ENCODE peak calls at places on chromosomes 5 and 9, in seven cellular contexts. One of them, this sample, is unnamed.

GRCh38 chr9:124709291-124709690 is 61.8 kb downstream of the NR6A1 start:
- DNase-seq in LHCN-M2: no peak
- DNase-seq in endodermal cell: no peak
- DNase-seq in NCI-H1092: no peak
- DNase-seq in HFF-Myc: no peak
- DNase-seq in stimulated activated CD4-positive, alpha-beta T cell treated with anti-CD3 and anti-CD28 coated beads, Interleukin-2, amount 100 ng/mL, for 48 hours: no peak
- DNase-seq in head of caudate nucleus: no peak
- DNase-seq in this sample: no peak

GRCh38 chr5:66596791-66597757 is 881 bp downstream of the MAST4 start:
- DNase-seq in NCI-H1092: peak; percentile 26
- DNase-seq in stimulated activated CD4-positive, alpha-beta T cell treated with anti-CD3 and anti-CD28 coated beads, Interleukin-2, amount 100 ng/mL, for 48 hours: peak; percentile 4
- DNase-seq in endodermal cell: peak; percentile 77
- DNase-seq in head of caudate nucleus: peak; percentile 26
- DNase-seq in HFF-Myc: no peak
- DNase-seq in LHCN-M2: no peak
- DNase-seq in this sample: no peak

GRCh38 chr5:179801304-179802206 is 5.1 kb downstream of the MGAT4B start:
- DNase-seq in HFF-Myc: no peak
- DNase-seq in endodermal cell: peak; percentile 93
- DNase-seq in head of caudate nucleus: no peak
- DNase-seq in LHCN-M2: no peak
- DNase-seq in NCI-H1092: no peak
- DNase-seq in stimulated activated CD4-positive, alpha-beta T cell treated with anti-CD3 and anti-CD28 coated beads, Interleukin-2, amount 100 ng/mL, for 48 hours: peak; percentile 88
- DNase-seq in this sample: no peak

GRCh38 chr5:76524872-76525271 is 98.3 kb downstream of the F2RL2 start:
- DNase-seq in head of caudate nucleus: no peak
- DNase-seq in stimulated activated CD4-positive, alpha-beta T cell treated with anti-CD3 and anti-CD28 coated beads, Interleukin-2, amount 100 ng/mL, for 48 hours: no peak
- DNase-seq in LHCN-M2: no peak
- DNase-seq in HFF-Myc: no peak
- DNase-seq in NCI-H1092: no peak
- DNase-seq in endodermal cell: no peak
- DNase-seq in this sample: no peak

GRCh38 chr9:128324401-128324800 is 1.8 kb downstream of the COQ4 start:
- DNase-seq in LHCN-M2: no peak
- DNase-seq in head of caudate nucleus: no peak
- DNase-seq in stimulated activated CD4-positive, alpha-beta T cell treated with anti-CD3 and anti-CD28 coated beads, Interleukin-2, amount 100 ng/mL, for 48 hours: no peak
- DNase-seq in HFF-Myc: no peak
- DNase-seq in NCI-H1092: no peak
- DNase-seq in endodermal cell: no peak
- DNase-seq in this sample: no peak

GRCh38 chr9:130311774-130312140 is 46.2 kb downstream of the HMCN2 start:
- DNase-seq in HFF-Myc: no peak
- DNase-seq in endodermal cell: no peak
- DNase-seq in NCI-H1092: no peak
- DNase-seq in head of caudate nucleus: no peak
- DNase-seq in stimulated activated CD4-positive, alpha-beta T cell treated with anti-CD3 and anti-CD28 coated beads, Interleukin-2, amount 100 ng/mL, for 48 hours: no peak
- DNase-seq in LHCN-M2: no peak
- DNase-seq in this sample: no peak

GRCh38 chr9:36987891-36988290 is 46.2 kb downstream of the PAX5 start:
- DNase-seq in head of caudate nucleus: no peak
- DNase-seq in stimulated activated CD4-positive, alpha-beta T cell treated with anti-CD3 and anti-CD28 coated beads, Interleukin-2, amount 100 ng/mL, for 48 hours: no peak
- DNase-seq in HFF-Myc: no peak
- DNase-seq in endodermal cell: peak; percentile 48
- DNase-seq in LHCN-M2: peak; percentile 53
- DNase-seq in NCI-H1092: no peak
- DNase-seq in this sample: no peak

GRCh38 chr9:12708562-12709298 is 15.5 kb downstream of the TYRP1 start:
- DNase-seq in stimulated activated CD4-positive, alpha-beta T cell treated with anti-CD3 and anti-CD28 coated beads, Interleukin-2, amount 100 ng/mL, for 48 hours: no peak
- DNase-seq in HFF-Myc: no peak
- DNase-seq in head of caudate nucleus: no peak
- DNase-seq in LHCN-M2: peak; percentile 82
- DNase-seq in endodermal cell: no peak
- DNase-seq in NCI-H1092: no peak
- DNase-seq in this sample: no peak

GRCh38 chr9:70510157-70510770 is 95.8 kb upstream of the KLF9 start:
- DNase-seq in stimulated activated CD4-positive, alpha-beta T cell treated with anti-CD3 and anti-CD28 coated beads, Interleukin-2, amount 100 ng/mL, for 48 hours: peak; percentile 54
- DNase-seq in NCI-H1092: peak; percentile 3
- DNase-seq in head of caudate nucleus: peak; percentile 40
- DNase-seq in LHCN-M2: no peak
- DNase-seq in HFF-Myc: no peak
- DNase-seq in endodermal cell: peak; percentile 73
- DNase-seq in this sample: no peak

GRCh38 chr5:168798065-168799023 is 219.2 kb upstream of the PANK3 start:
- DNase-seq in NCI-H1092: no peak
- DNase-seq in LHCN-M2: no peak
- DNase-seq in stimulated activated CD4-positive, alpha-beta T cell treated with anti-CD3 and anti-CD28 coated beads, Interleukin-2, amount 100 ng/mL, for 48 hours: peak; percentile 8
- DNase-seq in endodermal cell: no peak
- DNase-seq in HFF-Myc: no peak
- DNase-seq in head of caudate nucleus: peak; percentile 40
- DNase-seq in this sample: no peak

GRCh38 chr5:157384971-157385709 is 74.9 kb upstream of the NIPAL4 start:
- DNase-seq in LHCN-M2: peak; percentile 96
- DNase-seq in NCI-H1092: no peak
- DNase-seq in stimulated activated CD4-positive, alpha-beta T cell treated with anti-CD3 and anti-CD28 coated beads, Interleukin-2, amount 100 ng/mL, for 48 hours: no peak
- DNase-seq in head of caudate nucleus: peak; percentile 85
- DNase-seq in HFF-Myc: peak; percentile 99
- DNase-seq in endodermal cell: peak; percentile 67
- DNase-seq in this sample: peak; percentile 87

GRCh38 chr5:173753307-173754168 is 134.6 kb upstream of the CPEB4 start:
- DNase-seq in HFF-Myc: no peak
- DNase-seq in LHCN-M2: no peak
- DNase-seq in stimulated activated CD4-positive, alpha-beta T cell treated with anti-CD3 and anti-CD28 coated beads, Interleukin-2, amount 100 ng/mL, for 48 hours: no peak
- DNase-seq in endodermal cell: peak; percentile 88
- DNase-seq in NCI-H1092: peak; percentile 75
- DNase-seq in head of caudate nucleus: peak; percentile 58
- DNase-seq in this sample: peak; percentile 80

GRCh38 chr9:119968837-119969707 is 599.8 kb upstream of the BRINP1 start:
- DNase-seq in head of caudate nucleus: peak; percentile 90
- DNase-seq in HFF-Myc: peak; percentile 24
- DNase-seq in endodermal cell: peak; percentile 93
- DNase-seq in stimulated activated CD4-positive, alpha-beta T cell treated with anti-CD3 and anti-CD28 coated beads, Interleukin-2, amount 100 ng/mL, for 48 hours: peak; percentile 45
- DNase-seq in NCI-H1092: peak; percentile 42
- DNase-seq in LHCN-M2: peak; percentile 52
- DNase-seq in this sample: peak; percentile 49

GRCh38 chr5:143682788-143683419 is 129.1 kb upstream of the HMHB1 start:
- DNase-seq in stimulated activated CD4-positive, alpha-beta T cell treated with anti-CD3 and anti-CD28 coated beads, Interleukin-2, amount 100 ng/mL, for 48 hours: no peak
- DNase-seq in HFF-Myc: peak; percentile 50
- DNase-seq in head of caudate nucleus: no peak
- DNase-seq in LHCN-M2: no peak
- DNase-seq in NCI-H1092: no peak
- DNase-seq in endodermal cell: no peak
- DNase-seq in this sample: no peak

GRCh38 chr5:160237571-160238093 is 8.3 kb downstream of the FABP6 start:
- DNase-seq in stimulated activated CD4-positive, alpha-beta T cell treated with anti-CD3 and anti-CD28 coated beads, Interleukin-2, amount 100 ng/mL, for 48 hours: no peak
- DNase-seq in LHCN-M2: no peak
- DNase-seq in endodermal cell: peak; percentile 77
- DNase-seq in HFF-Myc: no peak
- DNase-seq in NCI-H1092: no peak
- DNase-seq in head of caudate nucleus: no peak
- DNase-seq in this sample: no peak

GRCh38 chr9:137379761-137380161 is 43.2 kb downstream of the EXD3 start:
- DNase-seq in endodermal cell: peak; percentile 29
- DNase-seq in HFF-Myc: no peak
- DNase-seq in NCI-H1092: no peak
- DNase-seq in stimulated activated CD4-positive, alpha-beta T cell treated with anti-CD3 and anti-CD28 coated beads, Interleukin-2, amount 100 ng/mL, for 48 hours: no peak
- DNase-seq in LHCN-M2: no peak
- DNase-seq in head of caudate nucleus: peak; percentile 2
- DNase-seq in this sample: no peak

GRCh38 chr5:6490246-6490645 is 41.6 kb downstream of the UBE2QL1 start:
- DNase-seq in NCI-H1092: no peak
- DNase-seq in head of caudate nucleus: no peak
- DNase-seq in stimulated activated CD4-positive, alpha-beta T cell treated with anti-CD3 and anti-CD28 coated beads, Interleukin-2, amount 100 ng/mL, for 48 hours: no peak
- DNase-seq in LHCN-M2: no peak
- DNase-seq in HFF-Myc: no peak
- DNase-seq in endodermal cell: no peak
- DNase-seq in this sample: no peak

GRCh38 chr9:120393386-120394057 is 186.4 kb downstream of the CDK5RAP2 start:
- DNase-seq in HFF-Myc: peak; percentile 22
- DNase-seq in endodermal cell: no peak
- DNase-seq in LHCN-M2: peak; percentile 47
- DNase-seq in NCI-H1092: no peak
- DNase-seq in head of caudate nucleus: peak; percentile 53
- DNase-seq in stimulated activated CD4-positive, alpha-beta T cell treated with anti-CD3 and anti-CD28 coated beads, Interleukin-2, amount 100 ng/mL, for 48 hours: peak; percentile 6
- DNase-seq in this sample: peak; percentile 64

GRCh38 chr9:115595951-115596742 is 478.2 kb upstream of the TNC start:
- DNase-seq in endodermal cell: no peak
- DNase-seq in HFF-Myc: no peak
- DNase-seq in stimulated activated CD4-positive, alpha-beta T cell treated with anti-CD3 and anti-CD28 coated beads, Interleukin-2, amount 100 ng/mL, for 48 hours: no peak
- DNase-seq in LHCN-M2: peak; percentile 95
- DNase-seq in NCI-H1092: no peak
- DNase-seq in head of caudate nucleus: no peak
- DNase-seq in this sample: peak; percentile 80

GRCh38 chr9:37753489-37754190 is at the start of gene TRMT10B:
- DNase-seq in LHCN-M2: peak; percentile 53
- DNase-seq in NCI-H1092: peak; percentile 54
- DNase-seq in endodermal cell: peak; percentile 90
- DNase-seq in head of caudate nucleus: peak; percentile 80
- DNase-seq in stimulated activated CD4-positive, alpha-beta T cell treated with anti-CD3 and anti-CD28 coated beads, Interleukin-2, amount 100 ng/mL, for 48 hours: peak; percentile 64
- DNase-seq in HFF-Myc: no peak
- DNase-seq in this sample: peak; percentile 73

GRCh38 chr5:61575103-61575502 is 243.0 kb downstream of the ZSWIM6 start:
- DNase-seq in head of caudate nucleus: no peak
- DNase-seq in stimulated activated CD4-positive, alpha-beta T cell treated with anti-CD3 and anti-CD28 coated beads, Interleukin-2, amount 100 ng/mL, for 48 hours: no peak
- DNase-seq in endodermal cell: no peak
- DNase-seq in HFF-Myc: peak; percentile 92
- DNase-seq in NCI-H1092: no peak
- DNase-seq in LHCN-M2: peak; percentile 80
- DNase-seq in this sample: peak; percentile 77

GRCh38 chr5:147813696-147814095 is 17.8 kb downstream of the SPINK1 start:
- DNase-seq in stimulated activated CD4-positive, alpha-beta T cell treated with anti-CD3 and anti-CD28 coated beads, Interleukin-2, amount 100 ng/mL, for 48 hours: no peak
- DNase-seq in LHCN-M2: no peak
- DNase-seq in HFF-Myc: no peak
- DNase-seq in endodermal cell: no peak
- DNase-seq in NCI-H1092: no peak
- DNase-seq in head of caudate nucleus: no peak
- DNase-seq in this sample: no peak

GRCh38 chr5:32612134-32612888 is 27.0 kb downstream of the SUB1 start:
- DNase-seq in stimulated activated CD4-positive, alpha-beta T cell treated with anti-CD3 and anti-CD28 coated beads, Interleukin-2, amount 100 ng/mL, for 48 hours: no peak
- DNase-seq in HFF-Myc: no peak
- DNase-seq in head of caudate nucleus: no peak
- DNase-seq in LHCN-M2: no peak
- DNase-seq in NCI-H1092: peak; percentile 28
- DNase-seq in endodermal cell: no peak
- DNase-seq in this sample: no peak

GRCh38 chr5:7955476-7955875 is 86.5 kb downstream of the MTRR start:
- DNase-seq in HFF-Myc: no peak
- DNase-seq in LHCN-M2: no peak
- DNase-seq in head of caudate nucleus: no peak
- DNase-seq in endodermal cell: no peak
- DNase-seq in NCI-H1092: no peak
- DNase-seq in stimulated activated CD4-positive, alpha-beta T cell treated with anti-CD3 and anti-CD28 coated beads, Interleukin-2, amount 100 ng/mL, for 48 hours: no peak
- DNase-seq in this sample: no peak

GRCh38 chr5:2746642-2747041 is 4.8 kb downstream of the IRX2 start:
- DNase-seq in HFF-Myc: no peak
- DNase-seq in stimulated activated CD4-positive, alpha-beta T cell treated with anti-CD3 and anti-CD28 coated beads, Interleukin-2, amount 100 ng/mL, for 48 hours: no peak
- DNase-seq in head of caudate nucleus: no peak
- DNase-seq in endodermal cell: peak; percentile 35
- DNase-seq in NCI-H1092: no peak
- DNase-seq in LHCN-M2: no peak
- DNase-seq in this sample: peak; percentile 28

GRCh38 chr5:96829336-96829735 is 21.6 kb upstream of the ERAP1 start:
- DNase-seq in LHCN-M2: no peak
- DNase-seq in endodermal cell: no peak
- DNase-seq in stimulated activated CD4-positive, alpha-beta T cell treated with anti-CD3 and anti-CD28 coated beads, Interleukin-2, amount 100 ng/mL, for 48 hours: no peak
- DNase-seq in HFF-Myc: no peak
- DNase-seq in head of caudate nucleus: no peak
- DNase-seq in NCI-H1092: no peak
- DNase-seq in this sample: no peak

GRCh38 chr9:15936316-15936869 is 383.6 kb downstream of the CCDC171 start:
- DNase-seq in endodermal cell: no peak
- DNase-seq in head of caudate nucleus: no peak
- DNase-seq in stimulated activated CD4-positive, alpha-beta T cell treated with anti-CD3 and anti-CD28 coated beads, Interleukin-2, amount 100 ng/mL, for 48 hours: no peak
- DNase-seq in NCI-H1092: peak; percentile 93
- DNase-seq in LHCN-M2: peak; percentile 92
- DNase-seq in HFF-Myc: peak; percentile 70
- DNase-seq in this sample: no peak

GRCh38 chr9:21324040-21324439 is 11.2 kb downstream of the KLHL9 start:
- DNase-seq in LHCN-M2: peak; percentile 8
- DNase-seq in stimulated activated CD4-positive, alpha-beta T cell treated with anti-CD3 and anti-CD28 coated beads, Interleukin-2, amount 100 ng/mL, for 48 hours: no peak
- DNase-seq in head of caudate nucleus: no peak
- DNase-seq in NCI-H1092: no peak
- DNase-seq in endodermal cell: no peak
- DNase-seq in HFF-Myc: no peak
- DNase-seq in this sample: no peak

GRCh38 chr9:100515578-100516494 is 42.9 kb downstream of the TMEFF1 start:
- DNase-seq in NCI-H1092: no peak
- DNase-seq in LHCN-M2: no peak
- DNase-seq in HFF-Myc: no peak
- DNase-seq in head of caudate nucleus: no peak
- DNase-seq in endodermal cell: no peak
- DNase-seq in stimulated activated CD4-positive, alpha-beta T cell treated with anti-CD3 and anti-CD28 coated beads, Interleukin-2, amount 100 ng/mL, for 48 hours: no peak
- DNase-seq in this sample: no peak